ENCODE peak calls at places on chromosomes 11 and 22, in four cellular contexts. One of them, this sample, is unnamed.

GRCh38 chr22:42324991-42325710 is 54.7 kb upstream of the TCF20 start:
- DNase-seq in mammary epithelial cell: no peak
- DNase-seq in tibial nerve: no peak
- DNase-seq in SK-N-SH: no peak
- DNase-seq in this sample: peak; percentile 56

GRCh38 chr22:38957046-38957770 is at the start of gene APOBEC3A:
- DNase-seq in mammary epithelial cell: no peak
- DNase-seq in tibial nerve: no peak
- DNase-seq in SK-N-SH: no peak
- DNase-seq in this sample: peak; percentile 25

GRCh38 chr11:134362192-134362901 is 30.6 kb downstream of the GLB1L2 start:
- DNase-seq in mammary epithelial cell: no peak
- DNase-seq in tibial nerve: no peak
- DNase-seq in SK-N-SH: no peak
- DNase-seq in this sample: no peak

GRCh38 chr22:37802310-37803194 is 5.2 kb upstream of the GCAT start:
- DNase-seq in mammary epithelial cell: no peak
- DNase-seq in tibial nerve: no peak
- DNase-seq in SK-N-SH: peak; percentile 92
- DNase-seq in this sample: peak; percentile 75

GRCh38 chr11:126197277-126197939 is 14.0 kb downstream of the RPUSD4 start:
- DNase-seq in mammary epithelial cell: peak; percentile 28
- DNase-seq in tibial nerve: no peak
- DNase-seq in SK-N-SH: no peak
- DNase-seq in this sample: no peak

GRCh38 chr11:872799-873198 is 30.1 kb downstream of the TSPAN4 start:
- DNase-seq in mammary epithelial cell: no peak
- DNase-seq in tibial nerve: no peak
- DNase-seq in SK-N-SH: no peak
- DNase-seq in this sample: no peak

GRCh38 chr11:119236891-119237290 is 30.8 kb downstream of the CBL start:
- DNase-seq in mammary epithelial cell: no peak
- DNase-seq in tibial nerve: no peak
- DNase-seq in SK-N-SH: no peak
- DNase-seq in this sample: no peak

GRCh38 chr11:61962213-61963015 is 5.0 kb downstream of the FTH1 start:
- DNase-seq in mammary epithelial cell: no peak
- DNase-seq in tibial nerve: no peak
- DNase-seq in SK-N-SH: no peak
- DNase-seq in this sample: no peak

GRCh38 chr11:211741-212140 is 4.2 kb downstream of the RIC8A start:
- DNase-seq in mammary epithelial cell: no peak
- DNase-seq in tibial nerve: no peak
- DNase-seq in SK-N-SH: no peak
- DNase-seq in this sample: no peak

GRCh38 chr11:124222407-124222806 is 18.5 kb upstream of the OR8G1 start:
- DNase-seq in mammary epithelial cell: peak; percentile 4
- DNase-seq in tibial nerve: no peak
- DNase-seq in SK-N-SH: no peak
- DNase-seq in this sample: no peak

GRCh38 chr11:36432093-36432469 is 78.0 kb downstream of the TRAF6 start:
- DNase-seq in mammary epithelial cell: no peak
- DNase-seq in tibial nerve: no peak
- DNase-seq in SK-N-SH: no peak
- DNase-seq in this sample: no peak

GRCh38 chr11:46130286-46130937 is 9.2 kb upstream of the PHF21A start:
- DNase-seq in mammary epithelial cell: no peak
- DNase-seq in tibial nerve: no peak
- DNase-seq in SK-N-SH: no peak
- DNase-seq in this sample: no peak

GRCh38 chr11:32290783-32291182 is 144.6 kb downstream of the WT1 start:
- DNase-seq in mammary epithelial cell: peak; percentile 33
- DNase-seq in tibial nerve: no peak
- DNase-seq in SK-N-SH: no peak
- DNase-seq in this sample: no peak

GRCh38 chr22:37427128-37427710 is at the start of gene ELFN2:
- DNase-seq in mammary epithelial cell: no peak
- DNase-seq in tibial nerve: no peak
- DNase-seq in SK-N-SH: peak; percentile 81
- DNase-seq in this sample: peak; percentile 45

GRCh38 chr11:114050258-114050927 is 9.1 kb upstream of the ZBTB16 start:
- DNase-seq in mammary epithelial cell: no peak
- DNase-seq in tibial nerve: no peak
- DNase-seq in SK-N-SH: no peak
- DNase-seq in this sample: no peak

GRCh38 chr11:83310718-83311117 is 24.6 kb upstream of the CCDC90B start:
- DNase-seq in mammary epithelial cell: no peak
- DNase-seq in tibial nerve: no peak
- DNase-seq in SK-N-SH: no peak
- DNase-seq in this sample: no peak

GRCh38 chr22:19042285-19043110 is 79.7 kb downstream of the DGCR2 start:
- DNase-seq in mammary epithelial cell: no peak
- DNase-seq in tibial nerve: no peak
- DNase-seq in SK-N-SH: no peak
- DNase-seq in this sample: no peak

GRCh38 chr11:104564921-104565580 is 333.2 kb downstream of the CASP12 start:
- DNase-seq in mammary epithelial cell: no peak
- DNase-seq in tibial nerve: no peak
- DNase-seq in SK-N-SH: no peak
- DNase-seq in this sample: no peak

GRCh38 chr11:115207166-115207591 is 297.0 kb downstream of the CADM1 start:
- DNase-seq in mammary epithelial cell: no peak
- DNase-seq in tibial nerve: no peak
- DNase-seq in SK-N-SH: no peak
- DNase-seq in this sample: no peak

GRCh38 chr11:103676413-103676812 is 360.0 kb upstream of the DDI1 start:
- DNase-seq in mammary epithelial cell: no peak
- DNase-seq in tibial nerve: no peak
- DNase-seq in SK-N-SH: no peak
- DNase-seq in this sample: no peak

GRCh38 chr22:47128216-47129215 is 366.1 kb downstream of the TBC1D22A start:
- DNase-seq in mammary epithelial cell: no peak
- DNase-seq in tibial nerve: no peak
- DNase-seq in SK-N-SH: no peak
- DNase-seq in this sample: peak; percentile 0

GRCh38 chr11:44368886-44369285 is 58.9 kb upstream of the ALX4 start:
- DNase-seq in mammary epithelial cell: no peak
- DNase-seq in tibial nerve: no peak
- DNase-seq in SK-N-SH: no peak
- DNase-seq in this sample: no peak

GRCh38 chr11:14095882-14096281 is 133.4 kb downstream of the SPON1 start:
- DNase-seq in mammary epithelial cell: no peak
- DNase-seq in tibial nerve: no peak
- DNase-seq in SK-N-SH: no peak
- DNase-seq in this sample: no peak

GRCh38 chr11:128662960-128663359 is 30.9 kb upstream of the FLI1 start:
- DNase-seq in mammary epithelial cell: no peak
- DNase-seq in tibial nerve: no peak
- DNase-seq in SK-N-SH: peak; percentile 38
- DNase-seq in this sample: no peak

GRCh38 chr11:18705651-18706281 is 7.2 kb downstream of the TMEM86A start:
- DNase-seq in mammary epithelial cell: no peak
- DNase-seq in tibial nerve: no peak
- DNase-seq in SK-N-SH: peak; percentile 72
- DNase-seq in this sample: peak; percentile 61

GRCh38 chr22:37253164-37253660 is 9.1 kb upstream of the RAC2 start:
- DNase-seq in mammary epithelial cell: no peak
- DNase-seq in tibial nerve: no peak
- DNase-seq in SK-N-SH: no peak
- DNase-seq in this sample: no peak

GRCh38 chr22:26891431-26891830 is 234.0 kb downstream of the MIAT start:
- DNase-seq in mammary epithelial cell: no peak
- DNase-seq in tibial nerve: no peak
- DNase-seq in SK-N-SH: no peak
- DNase-seq in this sample: no peak

GRCh38 chr22:40325315-40325714 is 21.0 kb upstream of the ADSL start:
- DNase-seq in mammary epithelial cell: no peak
- DNase-seq in tibial nerve: no peak
- DNase-seq in SK-N-SH: no peak
- DNase-seq in this sample: no peak

GRCh38 chr11:44658451-44658850 is 68.3 kb upstream of the TSPAN18 start:
- DNase-seq in mammary epithelial cell: no peak
- DNase-seq in tibial nerve: no peak
- DNase-seq in SK-N-SH: peak; percentile 68
- DNase-seq in this sample: no peak

GRCh38 chr11:62195945-62196344 is 5.9 kb downstream of the SCGB1D1 start:
- DNase-seq in mammary epithelial cell: no peak
- DNase-seq in tibial nerve: no peak
- DNase-seq in SK-N-SH: no peak
- DNase-seq in this sample: no peak

GRCh38 chr11:76610871-76611475 is 59.6 kb downstream of the LRRC32 start:
- DNase-seq in mammary epithelial cell: no peak
- DNase-seq in tibial nerve: no peak
- DNase-seq in SK-N-SH: peak; percentile 84
- DNase-seq in this sample: no peak

GRCh38 chr22:43974028-43974545 is 18.8 kb downstream of the SAMM50 start:
- DNase-seq in mammary epithelial cell: no peak
- DNase-seq in tibial nerve: no peak
- DNase-seq in SK-N-SH: no peak
- DNase-seq in this sample: no peak

GRCh38 chr11:125341676-125342075 is 154.4 kb downstream of the FEZ1 start:
- DNase-seq in mammary epithelial cell: no peak
- DNase-seq in tibial nerve: no peak
- DNase-seq in SK-N-SH: no peak
- DNase-seq in this sample: no peak

GRCh38 chr11:134537296-134537695 is 125.3 kb upstream of the B3GAT1 start:
- DNase-seq in mammary epithelial cell: no peak
- DNase-seq in tibial nerve: no peak
- DNase-seq in SK-N-SH: no peak
- DNase-seq in this sample: peak; percentile 70

GRCh38 chr22:35437038-35437437 is 37.1 kb downstream of the MCM5 start:
- DNase-seq in mammary epithelial cell: no peak
- DNase-seq in tibial nerve: no peak
- DNase-seq in SK-N-SH: peak; percentile 54
- DNase-seq in this sample: no peak

DNA sequence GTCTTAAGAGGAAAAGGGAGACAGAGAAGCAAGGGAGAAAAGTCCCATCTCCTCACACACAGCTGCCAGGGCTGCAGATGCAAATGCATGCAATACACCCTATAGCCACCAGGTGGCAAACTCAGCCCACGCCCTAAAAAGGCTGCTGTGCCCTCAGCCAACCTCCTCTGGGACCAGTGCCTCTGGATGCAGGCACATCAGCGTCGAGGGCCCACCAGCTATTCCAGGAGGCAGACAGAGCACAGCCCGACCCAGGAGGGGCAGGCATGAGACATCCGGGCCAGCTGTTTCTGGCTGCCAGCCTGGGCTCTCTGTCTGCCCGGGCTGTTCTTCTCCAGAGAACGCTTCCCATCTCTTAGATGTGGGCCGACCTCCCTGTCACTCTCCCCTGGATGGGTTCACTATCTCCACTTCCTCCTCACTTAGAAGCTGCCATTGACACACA is 39.7 kb downstream of the TPBGL start:
- DNase-seq in mammary epithelial cell: peak; percentile 51
- DNase-seq in tibial nerve: peak; percentile 62
- DNase-seq in SK-N-SH: peak; percentile 95
- DNase-seq in this sample: peak; percentile 70
- H3K36me3 ChIP-seq in mammary epithelial cell: no peaks in the 10 kb centered on the region
- H3K36me3 ChIP-seq in tibial nerve: no peaks in the 10 kb centered on the region
- H3K36me3 ChIP-seq in SK-N-SH: peaks cover 5% of the 10 kb centered on the region
- H3K36me3 ChIP-seq in this sample: no peaks in the 10 kb centered on the region

GRCh38 chr11:121476379-121477032 is 23.7 kb upstream of the SORL1-AS1 start:
- DNase-seq in mammary epithelial cell: peak; percentile 73
- DNase-seq in tibial nerve: no peak
- DNase-seq in SK-N-SH: no peak
- DNase-seq in this sample: peak; percentile 42

GRCh38 chr11:121479839-121480238 is 27.1 kb upstream of the SORL1-AS1 start:
- DNase-seq in mammary epithelial cell: no peak
- DNase-seq in tibial nerve: no peak
- DNase-seq in SK-N-SH: no peak
- DNase-seq in this sample: no peak

GRCh38 chr11:121478895-121479281 is 26.1 kb upstream of the SORL1-AS1 start:
- DNase-seq in mammary epithelial cell: no peak
- DNase-seq in tibial nerve: no peak
- DNase-seq in SK-N-SH: no peak
- DNase-seq in this sample: no peak

GRCh38 chr11:121479355-121479754 is 26.6 kb upstream of the SORL1-AS1 start:
- DNase-seq in mammary epithelial cell: no peak
- DNase-seq in tibial nerve: no peak
- DNase-seq in SK-N-SH: no peak
- DNase-seq in this sample: no peak

GRCh38 chr11:121478226-121478894 is 25.6 kb upstream of the SORL1-AS1 start:
- DNase-seq in mammary epithelial cell: peak; percentile 61
- DNase-seq in tibial nerve: no peak
- DNase-seq in SK-N-SH: no peak
- DNase-seq in this sample: peak; percentile 77
- H3K36me3 ChIP-seq in mammary epithelial cell: no peaks in the 10 kb centered on the region
- H3K36me3 ChIP-seq in tibial nerve: no peaks in the 10 kb centered on the region
- H3K36me3 ChIP-seq in SK-N-SH: no peaks in the 10 kb centered on the region
- H3K36me3 ChIP-seq in this sample: no peaks in the 10 kb centered on the region

GRCh38 chr22:30931541-30932300 is 36.9 kb downstream of the MORC2 start:
- DNase-seq in mammary epithelial cell: no peak
- DNase-seq in tibial nerve: no peak
- DNase-seq in SK-N-SH: no peak
- DNase-seq in this sample: no peak
- H3K36me3 ChIP-seq in mammary epithelial cell: peaks cover 13% of the 10 kb centered on the region
- H3K36me3 ChIP-seq in tibial nerve: peaks cover 18% of the 10 kb centered on the region
- H3K36me3 ChIP-seq in SK-N-SH: peaks cover 83% of the 10 kb centered on the region
- H3K36me3 ChIP-seq in this sample: peaks cover 90% of the 10 kb centered on the region

GRCh38 chr22:29786026-29786425 is 18.9 kb downstream of the UQCR10 start:
- DNase-seq in mammary epithelial cell: no peak
- DNase-seq in tibial nerve: no peak
- DNase-seq in SK-N-SH: no peak
- DNase-seq in this sample: peak; percentile 81

GRCh38 chr22:29787371-29787980 is 20.3 kb downstream of the UQCR10 start:
- DNase-seq in mammary epithelial cell: peak; percentile 41
- DNase-seq in tibial nerve: no peak
- DNase-seq in SK-N-SH: no peak
- DNase-seq in this sample: peak; percentile 30

GRCh38 chr22:29790061-29790460 is 22.9 kb downstream of the UQCR10 start:
- DNase-seq in mammary epithelial cell: no peak
- DNase-seq in tibial nerve: no peak
- DNase-seq in SK-N-SH: no peak
- DNase-seq in this sample: no peak

GRCh38 chr22:29784451-29785361 is 17.5 kb downstream of the UQCR10 start:
- DNase-seq in mammary epithelial cell: no peak
- DNase-seq in tibial nerve: no peak
- DNase-seq in SK-N-SH: no peak
- DNase-seq in this sample: peak; percentile 69

GRCh38 chr22:29788339-29789279 is 21.4 kb downstream of the UQCR10 start:
- DNase-seq in mammary epithelial cell: no peak
- DNase-seq in tibial nerve: no peak
- DNase-seq in SK-N-SH: no peak
- DNase-seq in this sample: no peak
- H3K36me3 ChIP-seq in mammary epithelial cell: peaks cover 13% of the 10 kb centered on the region
- H3K36me3 ChIP-seq in tibial nerve: no peaks in the 10 kb centered on the region
- H3K36me3 ChIP-seq in SK-N-SH: peaks cover 51% of the 10 kb centered on the region
- H3K36me3 ChIP-seq in this sample: peaks cover 57% of the 10 kb centered on the region